ENCODE peak calls at places on chromosomes 11 and 22, in five cellular contexts. A, D, M, E and L are unnamed samples.

GRCh38 chr11:69102732-69103615 is 52.8 kb upstream of the SMIM38 start:
- DNase-seq in A (no peak), D (no peak), M (no peak), E (no peak), L (no peak)

GRCh38 chr11:9172394-9172793 is 81.0 kb upstream of the SCUBE2 start:
- DNase-seq in A (no peak), D (no peak), M (no peak), E (no peak), L (no peak)

GRCh38 chr22:44428941-44429615 is 69.0 kb downstream of the RTL6 start:
- DNase-seq in A (no peak), D (no peak), M (no peak), E (no peak), L (no peak)

GRCh38 chr11:45921561-45922424 is 663 bp upstream of the LARGE2 start:
- DNase-seq in A (no peak), D (peak), M (no peak), E (no peak), L (peak)

GRCh38 chr11:85953491-85954143 is 98.4 kb downstream of the CCDC83 start:
- DNase-seq in A (no peak), D (no peak), M (no peak), E (no peak), L (no peak)

GRCh38 chr22:44523981-44524759 is 26.1 kb upstream of the RTL6 start:
- DNase-seq in A (no peak), D (no peak), M (no peak), E (no peak), L (no peak)

GRCh38 chr22:36331306-36331911 is 56.4 kb downstream of the MYH9 start:
- DNase-seq in A (peak), D (peak), M (no peak), E (peak), L (peak)

GRCh38 chr11:124896821-124897391 is 759 bp downstream of the ROBO4 start:
- DNase-seq in A (no peak), D (no peak), M (no peak), E (no peak), L (peak)

GRCh38 chr11:45078236-45079074 is 68.0 kb upstream of the PRDM11 start:
- DNase-seq in A (no peak), D (no peak), M (no peak), E (no peak), L (no peak)

DNA sequence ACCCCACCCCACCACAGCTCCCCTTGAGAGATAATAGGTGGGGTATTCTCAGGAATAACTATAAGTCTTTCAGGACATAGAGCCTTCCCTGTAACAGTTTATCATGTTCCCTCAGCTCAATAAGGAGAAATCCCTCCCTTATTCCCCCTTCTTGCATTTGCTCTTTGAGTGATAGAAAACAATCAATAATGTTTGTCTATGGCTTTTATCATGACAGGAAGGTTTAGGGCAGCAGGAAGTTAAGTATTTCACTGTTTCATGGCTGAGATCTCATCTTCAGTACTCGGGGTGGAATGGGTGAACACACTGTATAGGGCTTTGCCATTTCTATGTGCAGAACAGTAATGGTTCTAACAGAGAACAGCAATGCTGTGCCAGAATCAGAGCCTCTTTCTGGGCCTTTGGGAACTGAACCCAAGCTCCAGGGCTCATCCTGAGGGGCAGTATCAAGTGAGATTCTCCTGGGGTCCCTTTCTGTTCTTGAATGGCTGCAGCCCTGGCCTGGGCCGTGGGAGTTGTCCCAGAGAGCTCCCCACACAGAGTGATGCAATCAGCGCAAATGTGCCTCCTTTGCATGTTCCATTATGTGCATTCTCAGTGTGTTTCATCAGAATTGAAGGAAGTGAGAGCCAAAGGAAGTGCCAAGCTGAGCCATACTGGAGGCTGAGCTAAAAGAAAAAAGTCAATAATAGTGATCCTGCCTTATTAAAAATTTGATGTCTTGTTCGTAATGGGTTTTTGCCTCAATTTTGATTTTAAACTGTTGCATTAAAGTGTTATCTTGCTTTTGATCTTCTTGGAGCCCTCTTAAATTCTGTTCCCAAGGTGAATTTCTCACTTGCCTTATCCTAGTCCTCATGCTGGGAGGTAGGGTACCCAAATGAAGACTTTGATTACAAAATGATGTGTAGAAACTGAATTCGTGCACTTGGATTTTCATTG is 2.9 kb upstream of the CYP2R1 start:
- DNase-seq in A (no peak), D (no peak), M (no peak), E (no peak), L (no peak)
- TF ChIP-seq SUZ12 in A (no peak), D (no peak), M (no peak), E (no peak), L (no peak)

DNA sequence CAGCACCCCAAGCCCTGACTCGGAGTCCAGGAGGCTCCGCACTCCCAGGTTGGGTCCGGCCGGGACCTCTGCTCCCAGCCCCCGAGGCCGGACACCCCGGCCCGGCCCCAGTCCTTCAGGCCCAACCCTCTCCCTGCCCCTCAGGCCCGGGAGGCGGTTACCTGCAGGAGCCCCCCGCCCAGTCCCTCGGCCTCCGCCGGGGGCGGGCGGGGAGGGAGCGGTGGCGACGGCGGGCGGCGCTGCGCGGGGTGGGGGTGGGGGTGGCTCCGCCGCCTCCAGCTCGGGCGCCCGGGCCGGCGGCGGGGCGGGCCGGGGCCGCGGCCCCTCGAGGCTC is 308 bp downstream of the TCF20 start:
- DNase-seq in A (no peak), D (no peak), M (no peak), E (no peak), L (no peak)
- TF ChIP-seq SUZ12 in A (no peak), D (no peak), M (no peak), E (no peak), L (no peak)

DNA sequence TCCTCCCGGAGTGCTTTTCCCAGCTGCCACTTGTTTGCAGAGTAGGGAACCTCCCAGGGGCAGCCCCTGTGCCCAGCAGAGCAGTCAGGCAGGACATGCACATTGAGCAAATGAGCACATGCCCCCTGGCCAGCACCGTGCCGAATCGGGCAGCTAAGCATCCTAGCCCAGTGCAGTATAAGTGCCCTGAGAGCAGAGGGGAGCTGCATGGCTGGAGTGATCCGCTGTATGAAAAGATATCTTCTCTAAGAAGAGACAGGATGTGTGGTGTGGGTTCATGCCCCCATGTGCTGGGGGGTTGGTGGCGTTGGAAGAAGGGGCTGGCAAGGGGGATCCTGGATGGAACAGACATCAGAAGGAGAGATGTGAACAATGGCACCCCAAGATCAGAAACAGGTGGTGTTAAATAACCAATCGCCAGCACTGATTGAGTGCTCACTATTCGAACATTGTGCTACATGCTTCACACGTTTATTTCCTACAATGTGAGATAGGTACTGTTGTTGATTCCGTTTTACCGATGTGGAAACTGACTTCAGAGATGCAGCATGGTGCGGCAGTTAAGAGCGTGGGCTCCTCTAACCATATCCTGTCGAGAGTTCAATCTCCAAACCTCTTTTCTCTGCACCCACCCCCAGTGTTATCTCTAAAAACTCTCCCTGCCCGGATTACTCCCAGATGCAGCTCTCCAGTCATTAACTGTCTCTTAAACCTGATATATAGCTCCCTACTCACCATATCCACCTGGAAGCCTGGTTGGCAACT is 1.3 kb downstream of the AIP start:
- DNase-seq in A (no peak), D (no peak), M (no peak), E (no peak), L (no peak)
- TF ChIP-seq SUZ12 in A (no peak), D (no peak), M (no peak), E (no peak), L (no peak)

DNA sequence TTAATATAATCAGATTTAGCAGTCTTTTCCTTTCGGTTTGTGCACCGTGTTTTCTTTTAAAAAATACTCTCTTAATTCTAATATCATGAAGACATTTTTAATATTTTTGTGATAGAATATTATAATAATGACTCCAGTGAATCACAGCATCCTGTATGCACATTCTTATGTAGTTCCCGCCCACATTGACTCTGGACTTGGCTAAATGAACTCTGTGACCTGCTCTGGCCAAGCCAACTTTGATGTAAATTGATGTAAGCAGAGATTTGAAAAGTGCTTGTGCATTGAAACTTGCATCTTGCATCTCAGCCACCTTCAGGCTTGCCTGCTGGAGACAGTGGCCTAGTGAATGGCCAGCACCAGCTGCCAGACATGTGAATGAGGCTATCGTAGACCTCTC is 29.1 kb upstream of the PGM2L1 start:
- DNase-seq in A (no peak), D (no peak), M (no peak), E (no peak), L (no peak)
- TF ChIP-seq SUZ12 in A (no peak), D (no peak), M (no peak), E (no peak), L (no peak)

GRCh38 chr11:19869946-19870589 is 157.4 kb downstream of the NAV2 start:
- DNase-seq in A (no peak), D (no peak), M (no peak), E (no peak), L (no peak)

GRCh38 chr11:19869466-19869865 is 156.8 kb downstream of the NAV2 start:
- DNase-seq in A (no peak), D (no peak), M (no peak), E (no peak), L (no peak)

GRCh38 chr11:19868871-19869270 is 156.2 kb downstream of the NAV2 start:
- DNase-seq in A (no peak), D (no peak), M (no peak), E (no peak), L (no peak)

GRCh38 chr11:19867064-19867463 is 154.4 kb downstream of the NAV2 start:
- DNase-seq in A (no peak), D (no peak), M (no peak), E (no peak), L (no peak)

DNA sequence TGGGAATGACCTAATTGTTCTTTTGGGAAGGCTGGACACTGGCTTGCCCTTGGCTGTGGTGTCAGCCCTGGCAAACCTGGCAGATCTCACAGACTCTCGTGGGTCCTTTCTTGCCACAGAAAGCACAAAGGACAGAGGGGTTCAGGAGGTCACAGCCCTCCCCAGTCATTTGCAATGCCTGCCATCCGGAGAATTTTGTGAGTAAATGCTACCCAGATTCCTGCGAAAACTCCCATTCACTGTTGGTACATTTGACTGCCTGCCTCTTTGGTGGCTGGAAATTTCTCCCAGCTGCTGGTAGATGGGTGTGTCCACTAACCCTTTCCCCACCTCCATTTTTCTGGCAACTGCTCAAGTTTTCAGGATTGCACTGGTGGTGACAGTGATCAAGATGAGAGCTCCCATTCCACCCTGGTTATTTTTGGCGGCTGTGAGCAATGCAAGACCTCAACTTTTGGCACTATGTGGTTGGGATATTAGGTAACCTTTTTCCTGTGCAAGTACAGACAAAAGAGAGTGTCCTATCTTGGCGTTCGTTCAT is 155.7 kb downstream of the NAV2 start:
- DNase-seq in A (no peak), D (no peak), M (no peak), E (no peak), L (no peak)
- TF ChIP-seq SUZ12 in A (no peak), D (no peak), M (no peak), E (no peak), L (no peak)

DNA sequence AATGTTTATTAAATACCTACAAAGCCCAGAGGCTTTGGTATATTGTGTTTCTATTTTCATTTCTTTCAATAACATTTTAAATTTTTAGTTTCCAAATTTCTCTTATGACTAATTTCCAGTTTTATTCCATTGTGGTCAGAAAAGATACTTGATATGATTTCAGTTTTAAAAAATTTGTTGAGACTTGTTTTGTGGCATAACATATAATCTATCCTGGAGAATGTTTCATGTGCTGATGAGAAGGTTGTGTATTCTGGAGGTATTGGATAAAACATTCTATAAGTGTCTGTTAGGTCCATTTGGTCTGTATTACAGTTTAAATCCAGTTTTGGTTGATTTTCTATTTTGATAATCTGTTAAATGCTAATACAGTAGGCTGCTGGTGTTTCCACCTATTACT is 9.8 kb upstream of the RAG1 start:
- DNase-seq in A (no peak), D (no peak), M (no peak), E (no peak), L (no peak)
- TF ChIP-seq SUZ12 in A (no peak), D (no peak), M (no peak), E (no peak), L (no peak)